ENCODE peak calls at places on chromosomes 3 and 15, in seven cellular contexts. G, U, B, A, X, Y and F are unnamed samples.

GRCh38 chr15:29676961-29677402 is 145.3 kb downstream of the TJP1 start:
- DNase-seq in G (no peak), U (peak), B (no peak), A (peak), X (no peak), Y (no peak), F (no peak)

GRCh38 chr3:72496055-72496690 is 352.1 kb downstream of the SHQ1 start:
- DNase-seq in G (no peak), U (no peak), B (no peak), A (no peak), X (no peak), Y (no peak), F (no peak)

GRCh38 chr3:24237971-24238767 is 256.5 kb downstream of the THRB start:
- DNase-seq in G (peak), U (peak), B (peak), A (peak), X (peak), Y (peak), F (peak)

GRCh38 chr3:161372321-161373260 is 1.3 kb upstream of the SPTSSB start:
- DNase-seq in G (no peak), U (peak), B (no peak), A (no peak), X (peak), Y (no peak), F (peak)

GRCh38 chr15:85754993-85755392 is 39.7 kb downstream of the KLHL25 start:
- DNase-seq in G (no peak), U (peak), B (no peak), A (peak), X (no peak), Y (no peak), F (no peak)

GRCh38 chr3:15356186-15356585 is 23.8 kb upstream of the SH3BP5 start:
- DNase-seq in G (no peak), U (no peak), B (no peak), A (peak), X (no peak), Y (no peak), F (no peak)

GRCh38 chr15:40282144-40282869 is 557 bp downstream of the ANKRD63 start:
- DNase-seq in G (peak), U (peak), B (peak), A (no peak), X (peak), Y (no peak), F (no peak)

GRCh38 chr3:187041362-187042061 is 97.8 kb downstream of the RPL39L start:
- DNase-seq in G (peak), U (no peak), B (peak), A (peak), X (no peak), Y (no peak), F (no peak)

GRCh38 chr3:59451041-59451763 is 401.4 kb upstream of the CFAP20DC start:
- DNase-seq in G (no peak), U (no peak), B (no peak), A (no peak), X (no peak), Y (peak), F (no peak)

GRCh38 chr3:141275032-141275422 is 43.4 kb downstream of the PXYLP1 start:
- DNase-seq in G (peak), U (no peak), B (no peak), A (peak), X (no peak), Y (no peak), F (no peak)

GRCh38 chr3:46695962-46696922 is 2.8 kb upstream of the ALS2CL start:
- DNase-seq in G (no peak), U (no peak), B (no peak), A (peak), X (no peak), Y (no peak), F (no peak)

GRCh38 chr15:57033715-57034439 is 115.4 kb downstream of the TCF12 start:
- DNase-seq in G (peak), U (no peak), B (no peak), A (no peak), X (no peak), Y (no peak), F (no peak)

GRCh38 chr3:175211481-175211880 is 352.3 kb downstream of the NAALADL2 start:
- DNase-seq in G (no peak), U (no peak), B (no peak), A (no peak), X (no peak), Y (no peak), F (no peak)

GRCh38 chr15:90529369-90530249 is at the start of gene CRTC3:
- DNase-seq in G (no peak), U (peak), B (peak), A (peak), X (peak), Y (no peak), F (peak)

GRCh38 chr3:44648564-44649229 is at the start of gene ZNF35:
- DNase-seq in G (no peak), U (peak), B (peak), A (peak), X (peak), Y (peak), F (peak)

GRCh38 chr15:84855032-84855645 is 29.3 kb upstream of the SLC28A1 start:
- DNase-seq in G (no peak), U (no peak), B (no peak), A (no peak), X (no peak), Y (no peak), F (no peak)

GRCh38 chr3:193814166-193814565 is 221.2 kb downstream of the OPA1 start:
- DNase-seq in G (no peak), U (no peak), B (no peak), A (no peak), X (no peak), Y (no peak), F (no peak)

GRCh38 chr3:193174137-193174536 is 66.9 kb upstream of the PLAAT1 start:
- DNase-seq in G (no peak), U (no peak), B (no peak), A (no peak), X (no peak), Y (no peak), F (no peak)

GRCh38 chr3:127750226-127751031 is 71.9 kb downstream of the MGLL start:
- DNase-seq in G (no peak), U (peak), B (no peak), A (peak), X (no peak), Y (peak), F (no peak)

GRCh38 chr3:1275495-1275894 is 182.7 kb downstream of the CNTN6 start:
- DNase-seq in G (no peak), U (no peak), B (peak), A (no peak), X (no peak), Y (no peak), F (no peak)

GRCh38 chr15:25582886-25583285 is 144.1 kb upstream of the UBE3A start:
- DNase-seq in G (no peak), U (no peak), B (no peak), A (no peak), X (no peak), Y (no peak), F (no peak)

GRCh38 chr3:188284455-188285212 is 130.7 kb downstream of the LPP start:
- DNase-seq in G (no peak), U (no peak), B (no peak), A (peak), X (no peak), Y (no peak), F (no peak)

DNA sequence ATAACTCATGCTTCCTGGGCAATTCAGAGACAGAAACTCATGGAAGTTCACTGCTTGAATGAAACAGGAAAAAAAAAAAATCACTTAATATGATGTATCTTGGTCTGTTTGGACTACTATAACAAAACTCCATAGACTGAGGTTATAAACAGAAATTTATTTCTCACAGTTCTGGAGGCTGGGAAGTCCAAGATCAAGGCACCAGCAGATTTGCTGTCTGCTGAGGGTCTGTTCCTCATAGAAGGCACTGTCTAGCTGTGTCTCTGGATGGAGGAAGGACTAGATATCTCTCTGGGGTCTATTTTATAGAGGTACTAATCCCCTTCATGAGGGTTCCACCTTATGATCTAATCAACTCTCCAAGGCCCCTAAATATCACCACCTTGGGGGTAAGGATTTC is 119.3 kb downstream of the IGF2BP2 start:
- DNase-seq in G (no peak), U (no peak), B (no peak), A (no peak), X (no peak), Y (no peak), F (no peak)
- TF ChIP-seq USF2 in G (no peak), U (no peak), B (no peak), A (no peak), X (no peak), Y (no peak), F (no peak)

DNA sequence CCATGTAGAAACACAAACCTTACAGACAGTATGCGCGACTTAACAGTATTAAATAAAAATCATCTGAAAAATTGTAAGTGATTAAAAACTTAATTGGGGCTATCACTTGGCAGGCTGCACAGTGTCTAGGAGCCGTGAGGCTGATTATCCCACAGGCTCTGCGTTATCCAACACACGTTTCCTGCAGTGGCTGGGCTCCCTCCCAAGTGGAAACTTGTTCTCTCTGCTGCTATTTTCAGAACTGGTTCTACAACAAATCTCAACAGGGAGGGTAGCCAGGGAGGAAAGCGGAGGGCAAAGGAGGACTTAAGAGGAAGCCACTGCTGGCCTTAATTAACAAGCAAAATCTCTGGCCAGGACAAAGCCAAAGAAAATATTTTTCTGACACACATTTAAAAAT is 555.2 kb downstream of the MAGI1 start:
- DNase-seq in G (no peak), U (no peak), B (no peak), A (no peak), X (no peak), Y (no peak), F (no peak)
- TF ChIP-seq USF2 in G (no peak), U (no peak), B (no peak), A (no peak), X (no peak), Y (no peak), F (no peak)

GRCh38 chr3:82355228-82355627 is 593.8 kb upstream of the GBE1 start:
- DNase-seq in G (no peak), U (no peak), B (no peak), A (no peak), X (no peak), Y (no peak), F (no peak)
- TF ChIP-seq USF2 in G (no peak), U (no peak), B (no peak), A (no peak), X (no peak), Y (no peak), F (no peak)

DNA sequence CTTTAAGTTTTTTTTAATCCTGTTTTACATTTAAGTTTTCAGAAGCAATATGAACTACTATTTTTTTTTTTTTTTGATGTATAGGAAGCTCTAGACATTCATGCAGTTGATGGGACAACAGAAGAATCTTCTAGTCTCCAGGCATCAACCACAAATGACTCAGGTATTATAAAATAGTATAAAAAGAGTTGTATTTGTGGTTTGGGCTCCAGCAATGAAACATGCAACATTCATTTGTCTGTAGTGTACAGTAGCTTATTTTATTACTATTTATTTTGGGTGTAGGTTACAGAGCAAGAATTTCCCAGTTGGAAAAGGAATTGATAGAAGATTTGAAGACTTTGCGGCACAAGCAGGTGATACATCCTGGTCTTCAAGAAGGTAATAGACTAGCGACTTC is 38.6 kb downstream of the MGA start:
- DNase-seq in G (no peak), U (no peak), B (no peak), A (peak), X (no peak), Y (no peak), F (no peak)
- TF ChIP-seq USF2 in G (no peak), U (no peak), B (no peak), A (no peak), X (no peak), Y (no peak), F (no peak)

DNA sequence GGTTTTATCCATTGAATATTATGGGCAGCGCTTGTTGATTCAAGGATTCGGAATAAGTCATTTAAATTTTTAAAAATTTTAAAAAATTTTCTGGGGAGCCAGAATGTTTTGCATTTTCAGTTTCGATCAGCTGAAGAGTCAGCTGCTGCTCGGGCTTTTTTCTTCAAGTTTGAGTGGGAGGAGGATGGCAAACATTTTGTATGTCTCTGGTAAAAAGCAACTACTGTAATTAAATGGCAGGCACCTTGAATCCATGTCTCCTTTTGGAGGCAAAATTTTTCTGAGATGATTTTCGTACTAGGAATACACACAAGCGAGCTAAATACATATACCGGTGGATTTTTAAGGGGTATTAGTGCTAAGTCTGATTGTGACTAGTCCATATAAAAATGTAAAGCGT is 612 bp downstream of the C3orf38 start:
- DNase-seq in G (no peak), U (peak), B (no peak), A (no peak), X (no peak), Y (no peak), F (no peak)
- TF ChIP-seq USF2 in G (no peak), U (no peak), B (no peak), A (no peak), X (no peak), Y (no peak), F (no peak)

DNA sequence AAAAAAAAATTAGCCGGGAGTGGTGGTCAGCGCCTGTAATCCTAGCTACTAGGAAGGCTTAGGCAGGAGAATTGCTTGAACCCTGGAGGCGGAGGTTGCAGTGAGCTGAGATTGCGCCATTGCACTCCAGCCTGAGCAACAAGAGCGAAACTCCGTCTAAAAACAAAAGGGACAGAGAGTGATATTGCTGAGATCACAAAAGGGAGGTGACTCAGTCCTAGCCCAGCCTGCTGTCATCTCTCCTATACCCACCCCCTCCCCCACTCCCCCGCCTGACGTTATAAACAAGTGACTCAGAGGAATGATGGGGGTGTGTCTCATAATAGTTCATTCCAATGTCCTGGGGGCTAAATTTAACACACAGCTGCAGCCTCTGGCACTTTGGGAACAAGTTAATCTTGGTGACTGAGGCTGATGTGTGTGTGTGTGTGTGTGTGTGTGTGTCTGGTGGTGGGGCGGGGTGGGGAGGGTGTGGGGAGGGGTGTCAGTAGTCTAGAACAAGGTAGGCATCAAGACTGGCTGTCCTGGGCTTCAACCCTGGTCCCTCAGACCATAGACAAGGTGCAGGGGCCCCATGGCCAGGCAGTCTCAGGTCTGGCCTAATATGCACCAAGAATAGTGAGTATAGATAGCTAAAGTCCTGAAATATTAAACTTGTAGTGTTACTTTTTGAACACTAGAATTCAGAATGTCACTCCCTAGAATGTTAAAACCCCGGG is 1.3 kb upstream of the KLHL40 start:
- DNase-seq in G (peak), U (no peak), B (peak), A (peak), X (peak), Y (no peak), F (no peak)
- TF ChIP-seq USF2 in G (no peak), U (no peak), B (no peak), A (no peak), X (no peak), Y (no peak), F (no peak)

GRCh38 chr3:107990926-107991325 is 99.9 kb downstream of the CD47 start:
- DNase-seq in G (no peak), U (no peak), B (no peak), A (no peak), X (no peak), Y (no peak), F (no peak)

GRCh38 chr3:107994954-107995715 is 95.7 kb downstream of the CD47 start:
- DNase-seq in G (no peak), U (no peak), B (no peak), A (no peak), X (no peak), Y (no peak), F (no peak)

GRCh38 chr3:107992976-107993684 is 97.7 kb downstream of the CD47 start:
- DNase-seq in G (no peak), U (no peak), B (no peak), A (peak), X (no peak), Y (no peak), F (no peak)

GRCh38 chr3:107993771-107994170 is 97.1 kb downstream of the CD47 start:
- DNase-seq in G (no peak), U (no peak), B (no peak), A (peak), X (no peak), Y (no peak), F (no peak)

GRCh38 chr3:107994181-107994580 is 96.7 kb downstream of the CD47 start:
- DNase-seq in G (no peak), U (no peak), B (no peak), A (no peak), X (no peak), Y (no peak), F (no peak)
- TF ChIP-seq USF2 in G (no peak), U (no peak), B (no peak), A (no peak), X (no peak), Y (no peak), F (no peak)